ENCODE peak calls at places on chromosomes 11 and 22, in four cellular contexts. W is brain microvascular endothelial cell, U is cardiac muscle cell, T is colonic mucosa. B is an unnamed sample. For H3K27me3, the result is how much of the 10 kb centered on the place peaks cover.

GRCh38 chr22:20080445-20080775 is 369 bp downstream of the DGCR8 start:
- DNase-seq in W (peak), T (peak), U (peak), B (no peak)

GRCh38 chr22:22776121-22776520 is 111.5 kb upstream of the IGLL5 start:
- DNase-seq in T (no peak), U (no peak), W (no peak), B (no peak)

GRCh38 chr22:46381142-46381541 is 45.6 kb downstream of the TRMU start:
- DNase-seq in T (peak), W (no peak), U (no peak), B (no peak)

GRCh38 chr22:28047740-28048139 is 128.7 kb upstream of the PITPNB start:
- DNase-seq in W (no peak), U (no peak), T (no peak), B (no peak)

GRCh38 chr22:40374567-40374966 is 4.2 kb downstream of the SGSM3 start:
- DNase-seq in W (no peak), U (no peak), T (no peak), B (no peak)

GRCh38 chr11:762421-763072 is 14.7 kb downstream of the GATD1 start:
- DNase-seq in T (peak), W (peak), U (no peak), B (no peak)

GRCh38 chr11:76623884-76624419 is 46.6 kb downstream of the LRRC32 start:
- DNase-seq in W (no peak), U (peak), T (peak), B (no peak)

GRCh38 chr11:68099474-68100405 is 21.4 kb downstream of the CHKA start:
- DNase-seq in T (peak), W (no peak), U (peak), B (no peak)

GRCh38 chr11:71913716-71914115 is 14.7 kb downstream of the XNDC1N start:
- DNase-seq in T (no peak), U (no peak), W (no peak), B (no peak)

GRCh38 chr11:75760710-75761493 is 7.7 kb upstream of the DGAT2 start:
- DNase-seq in U (no peak), W (peak), T (no peak), B (peak)

GRCh38 chr11:103929168-103929903 is 107.1 kb upstream of the DDI1 start:
- DNase-seq in U (peak), W (no peak), T (no peak), B (no peak)

GRCh38 chr11:76266269-76266668 is 60.0 kb upstream of the WNT11 start:
- DNase-seq in T (no peak), W (peak), U (no peak), B (peak)

GRCh38 chr22:21698430-21699329 is 32.9 kb downstream of the PPIL2 start:
- DNase-seq in W (peak), U (no peak), T (no peak), B (no peak)

DNA sequence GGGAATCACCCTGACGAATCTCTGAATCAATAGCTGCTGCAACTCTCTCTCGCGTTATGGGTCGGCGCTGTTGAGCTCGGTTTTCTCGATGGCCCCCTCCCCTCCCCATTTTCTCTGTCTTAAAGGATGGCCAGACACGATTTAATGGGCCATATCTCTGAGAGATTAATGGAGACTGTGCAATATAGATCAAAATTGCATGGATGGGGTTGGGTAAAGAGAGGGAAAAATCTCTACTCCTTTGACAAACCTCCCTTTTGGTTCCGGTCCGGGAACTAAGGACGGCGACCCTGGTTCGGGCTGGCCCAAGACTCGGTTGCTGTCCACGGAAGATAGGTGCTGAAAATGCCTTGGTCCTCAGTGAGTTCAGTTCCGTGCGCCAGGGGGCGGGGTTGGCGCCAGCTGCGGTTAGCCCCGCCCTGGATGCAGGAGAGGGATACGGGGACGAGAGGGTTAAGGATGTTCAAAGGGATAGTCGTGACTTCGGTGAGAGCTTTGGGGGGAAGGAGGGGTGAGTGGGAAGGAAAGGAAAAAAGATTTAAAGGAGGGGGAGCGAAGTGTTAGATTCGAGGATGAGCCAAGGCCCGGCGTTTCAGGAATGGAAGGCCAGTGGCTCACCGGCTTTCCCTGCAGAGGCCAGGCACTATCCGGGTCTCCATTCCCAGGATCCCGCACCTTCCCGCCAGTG is 103.6 kb upstream of the HSD17B12 start:
- DNase-seq in T (peak), W (peak), U (peak), B (no peak)
- H3K4me3 ChIP-seq in T (no peak), W (no peak), U (peak), B (no peak)

GRCh38 chr11:124841765-124842700 is 23.2 kb upstream of the ROBO3 start:
- DNase-seq in W (no peak), U (no peak), T (no peak), B (no peak)
- H3K27me3 ChIP-seq in W (half or more), U (half or more), T (half or more), B (half or more)

GRCh38 chr22:45321827-45322226 is 12.1 kb downstream of the FAM118A start:
- DNase-seq in U (no peak), T (no peak), W (no peak), B (no peak)
- H3K4me3 ChIP-seq in U (no peak), T (no peak), W (no peak), B (no peak)

GRCh38 chr11:2072551-2073261 is 66.5 kb downstream of the IGF2 start:
- DNase-seq in U (no peak), W (peak), T (no peak), B (no peak)

GRCh38 chr11:2077061-2077802 is 62.0 kb downstream of the IGF2 start:
- DNase-seq in W (peak), U (no peak), T (no peak), B (peak)

GRCh38 chr11:2071748-2072385 is 67.3 kb downstream of the IGF2 start:
- DNase-seq in T (no peak), W (no peak), U (no peak), B (no peak)

GRCh38 chr11:2076441-2076840 is 62.7 kb downstream of the IGF2 start:
- DNase-seq in T (no peak), W (no peak), U (no peak), B (no peak)

DNA sequence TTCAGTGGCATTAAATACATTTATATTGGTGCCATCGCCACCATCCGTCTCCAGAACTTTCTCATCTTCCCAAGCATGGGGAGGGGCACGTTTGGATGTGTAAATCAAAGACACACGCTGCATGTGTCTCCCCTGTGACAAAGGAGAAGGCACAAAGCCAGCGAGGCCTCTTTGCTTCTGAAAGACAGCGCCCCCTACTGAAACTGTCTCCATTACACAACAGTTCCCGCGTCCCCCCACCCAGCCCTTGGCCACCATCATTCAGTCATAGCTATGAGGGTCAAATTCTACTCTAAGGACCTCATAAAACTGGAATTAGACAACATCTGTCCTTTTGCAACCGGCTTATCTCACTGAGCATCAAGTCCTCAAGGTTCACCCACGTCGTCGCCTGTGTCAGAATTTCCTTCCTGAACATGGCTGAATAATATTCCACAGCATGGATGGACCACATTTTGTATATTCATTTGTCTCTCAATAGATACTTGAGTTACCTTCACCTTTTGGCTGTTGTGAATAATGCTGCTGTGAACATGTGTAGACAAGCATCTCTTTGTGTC is 64.8 kb downstream of the IGF2 start:
- DNase-seq in U (peak), T (no peak), W (no peak), B (no peak)
- H3K27me3 ChIP-seq in U (under half), T (under half), W (under half), B (under half)

DNA sequence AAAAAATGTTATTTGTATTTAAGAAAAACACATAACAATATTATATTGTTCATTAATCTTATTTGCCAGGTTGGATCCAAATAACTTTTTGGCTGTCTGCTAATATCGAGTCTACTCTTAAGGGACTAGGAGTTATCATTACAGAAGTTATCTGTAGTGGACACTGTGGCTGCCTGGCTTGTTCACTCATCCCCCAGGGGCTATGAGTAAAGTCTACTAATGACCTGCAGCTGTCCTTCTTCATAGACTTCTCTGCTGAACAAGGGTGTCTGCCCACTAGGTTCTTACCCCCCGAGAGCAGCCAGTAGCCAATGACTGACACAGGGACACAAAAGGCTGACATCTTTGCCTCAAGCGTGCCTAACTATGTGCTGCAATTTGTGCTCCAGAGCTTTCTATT is 69.7 kb downstream of the APIP start:
- DNase-seq in W (no peak), T (no peak), U (no peak), B (no peak)
- H3K4me3 ChIP-seq in W (no peak), T (no peak), U (no peak), B (no peak)

DNA sequence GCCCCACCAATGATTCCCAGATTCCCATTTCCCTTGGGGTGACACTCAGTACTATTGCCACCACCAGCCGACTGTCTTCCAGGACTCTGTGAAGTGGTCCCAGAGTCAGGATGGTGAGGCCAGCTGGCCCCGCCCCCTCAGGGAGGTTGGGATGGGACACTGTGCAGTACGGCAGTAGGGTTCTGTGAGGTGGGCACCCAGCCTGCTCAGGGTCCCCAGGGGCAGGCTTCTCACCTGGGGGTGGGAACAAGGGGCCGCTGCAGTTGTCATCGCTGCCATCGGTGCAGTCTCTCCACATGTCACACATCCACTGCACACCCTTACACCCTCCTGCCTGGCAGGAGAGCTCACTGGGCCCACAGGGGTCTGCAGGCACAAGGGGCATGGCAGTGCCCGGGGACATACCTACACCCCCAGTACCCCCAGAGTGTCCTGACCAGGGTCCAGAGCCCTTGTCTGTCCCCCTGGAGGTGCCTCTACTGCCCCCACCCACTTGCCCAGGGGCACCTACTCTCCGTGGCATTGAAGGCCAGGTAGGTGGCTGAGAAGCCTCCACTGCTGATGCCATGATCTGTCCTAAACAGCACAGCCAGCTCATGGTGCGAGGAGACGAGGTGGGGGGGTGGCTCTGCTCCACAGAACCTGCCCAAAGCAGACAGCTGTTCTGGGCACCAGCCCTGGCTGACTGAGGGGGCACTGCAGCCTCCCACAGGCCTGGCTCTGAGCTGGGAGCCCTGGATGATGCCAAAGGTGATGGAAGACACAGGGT is 1.9 kb upstream of the C1QTNF5 start:
- DNase-seq in U (no peak), T (no peak), W (no peak), B (no peak)
- H3K27me3 ChIP-seq in U (half or more), T (under half), W (under half), B (under half)

GRCh38 chr22:41541484-41541883 is 2.8 kb downstream of the POLR3H start:
- DNase-seq in W (no peak), T (no peak), U (no peak), B (no peak)
- H3K4me3 ChIP-seq in W (no peak), T (no peak), U (no peak), B (no peak)

DNA sequence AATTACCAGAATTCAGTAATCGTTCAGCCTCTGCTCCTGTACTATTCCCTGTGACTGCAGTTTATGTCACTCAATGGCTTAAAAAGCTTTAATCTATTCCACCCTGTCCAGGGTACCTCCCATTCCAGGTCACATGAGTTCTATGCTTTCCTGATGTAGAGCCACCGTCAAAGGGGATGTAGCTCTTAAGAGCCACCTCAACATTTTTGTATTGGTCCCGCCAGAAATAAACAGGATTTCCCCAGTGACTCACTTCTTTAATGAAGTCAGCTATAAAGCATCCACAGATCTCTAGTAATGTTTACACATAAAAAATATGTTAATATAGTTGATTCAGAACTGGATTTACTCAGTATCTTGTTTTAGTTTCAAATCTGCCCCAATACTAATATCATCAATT is 1.3 kb upstream of the OR8D1 start:
- DNase-seq in T (no peak), W (no peak), U (no peak), B (no peak)
- H3K27me3 ChIP-seq in T (under half), W (under half), U (under half), B (under half)

GRCh38 chr11:67056267-67056639 is 394 bp upstream of the RHOD start:
- DNase-seq in T (no peak), W (no peak), U (no peak), B (no peak)
- H3K4me3 ChIP-seq in T (peak), W (peak), U (peak), B (peak)

B was measured in kidney epithelial cell.